ENCODE peak calls at places on chromosomes 5 and 9, in four cellular contexts. Q is HCT116, O is ACHN, J is heart right ventricle. H is an unnamed sample.

GRCh38 chr5:65209341-65209740 is 272.4 kb downstream of the ADAMTS6 start:
- DNase-seq in Q (no peak), O (peak; percentile 60), J (no peak), H (peak; percentile 58)

GRCh38 chr5:8340739-8341344 is 471.9 kb downstream of the MTRR start:
- DNase-seq in Q (no peak), O (peak; percentile 34), J (no peak), H (peak; percentile 27)

GRCh38 chr5:136701191-136701590 is 335.8 kb upstream of the TRPC7 start:
- DNase-seq in Q (no peak), O (no peak), J (no peak), H (no peak)

GRCh38 chr5:135341021-135341666 is 57.9 kb downstream of the MACROH2A1 start:
- DNase-seq in Q (no peak), O (no peak), J (no peak), H (no peak)

GRCh38 chr5:5063533-5063953 is 76.6 kb upstream of the ADAMTS16 start:
- DNase-seq in Q (no peak), O (peak; percentile 42), J (no peak), H (no peak)

GRCh38 chr9:129253820-129254381 is 75.8 kb upstream of the IER5L start:
- DNase-seq in Q (no peak), O (no peak), J (peak; percentile 79), H (no peak)

GRCh38 chr9:35000535-35001284 is 11.2 kb downstream of the DNAJB5 start:
- DNase-seq in Q (no peak), O (no peak), J (no peak), H (no peak)

GRCh38 chr5:63570752-63571151 is 391.5 kb downstream of the HTR1A start:
- DNase-seq in Q (no peak), O (no peak), J (no peak), H (no peak)

GRCh38 chr5:6492934-6493333 is 44.3 kb downstream of the UBE2QL1 start:
- DNase-seq in Q (no peak), O (no peak), J (no peak), H (peak; percentile 53)

GRCh38 chr5:73094415-73094814 is 26.0 kb upstream of the TMEM171 start:
- DNase-seq in Q (no peak), O (no peak), J (no peak), H (no peak)

GRCh38 chr5:14894748-14895147 is 23.2 kb upstream of the ANKH start:
- DNase-seq in Q (no peak), O (no peak), J (no peak), H (no peak)

GRCh38 chr5:72138943-72139467 is 31.7 kb downstream of the MAP1B start:
- DNase-seq in Q (no peak), O (no peak), J (no peak), H (no peak)

GRCh38 chr5:53481887-53482716 is 1.7 kb downstream of the FST start:
- DNase-seq in Q (peak; percentile 32), O (peak; percentile 53), J (peak; percentile 80), H (peak; percentile 67)

GRCh38 chr9:111896942-111897830 is 572 bp downstream of the UGCG start:
- DNase-seq in Q (no peak), O (peak; percentile 34), J (peak; percentile 69), H (peak; percentile 33)

GRCh38 chr9:19201899-19202891 is 28.3 kb upstream of the DENND4C start:
- DNase-seq in Q (no peak), O (no peak), J (no peak), H (no peak)

GRCh38 chr5:17217421-17218352 is at the start of gene BASP1:
- DNase-seq in Q (no peak), O (peak; percentile 68), J (peak; percentile 79), H (peak; percentile 59)

H was measured in HTR-8/SVneo.